ENCODE peak calls at places on chromosomes 4 and X, in seven cellular contexts. One of them, this sample, is unnamed.

GRCh38 chr4:23097251-23097650 is 404.5 kb downstream of the GBA3 start:
- DNase-seq in psoas muscle: no peak
- DNase-seq in AG04450: no peak
- DNase-seq in keratinocyte: no peak
- DNase-seq in substantia nigra: no peak
- DNase-seq in tibial nerve: no peak
- DNase-seq in neuronal stem cell: no peak
- DNase-seq in this sample: no peak

GRCh38 chr4:1855334-1856070 is 454 bp downstream of the LETM1 start:
- DNase-seq in psoas muscle: peak
- DNase-seq in AG04450: no peak
- DNase-seq in keratinocyte: no peak
- DNase-seq in substantia nigra: no peak
- DNase-seq in tibial nerve: no peak
- DNase-seq in neuronal stem cell: no peak
- DNase-seq in this sample: peak

GRCh38 chrX:9626379-9626778 is 139.3 kb downstream of the GPR143 start:
- DNase-seq in psoas muscle: no peak
- DNase-seq in AG04450: no peak
- DNase-seq in keratinocyte: no peak
- DNase-seq in substantia nigra: no peak
- DNase-seq in tibial nerve: no peak
- DNase-seq in neuronal stem cell: no peak
- DNase-seq in this sample: peak

GRCh38 chr4:151541438-151542071 is 132.6 kb downstream of the FHIP1A start:
- DNase-seq in psoas muscle: no peak
- DNase-seq in AG04450: no peak
- DNase-seq in keratinocyte: peak
- DNase-seq in substantia nigra: no peak
- DNase-seq in tibial nerve: no peak
- DNase-seq in neuronal stem cell: peak
- DNase-seq in this sample: no peak

GRCh38 chr4:128468485-128468989 is 180.9 kb upstream of the PGRMC2 start:
- DNase-seq in psoas muscle: no peak
- DNase-seq in AG04450: peak
- DNase-seq in keratinocyte: peak
- DNase-seq in substantia nigra: peak
- DNase-seq in tibial nerve: peak
- DNase-seq in neuronal stem cell: no peak
- DNase-seq in this sample: peak

GRCh38 chr4:163587867-163588266 is 93.4 kb downstream of the TMA16 start:
- DNase-seq in psoas muscle: no peak
- DNase-seq in AG04450: no peak
- DNase-seq in keratinocyte: no peak
- DNase-seq in substantia nigra: no peak
- DNase-seq in tibial nerve: no peak
- DNase-seq in neuronal stem cell: no peak
- DNase-seq in this sample: no peak

GRCh38 chr4:157776930-157777329 is 395.9 kb downstream of the GASK1B start:
- DNase-seq in psoas muscle: no peak
- DNase-seq in AG04450: no peak
- DNase-seq in keratinocyte: no peak
- DNase-seq in substantia nigra: no peak
- DNase-seq in tibial nerve: no peak
- DNase-seq in neuronal stem cell: no peak
- DNase-seq in this sample: no peak

GRCh38 chr4:94038195-94038594 is 169.5 kb upstream of the SMARCAD1 start:
- DNase-seq in psoas muscle: no peak
- DNase-seq in AG04450: no peak
- DNase-seq in keratinocyte: no peak
- DNase-seq in substantia nigra: no peak
- DNase-seq in tibial nerve: no peak
- DNase-seq in neuronal stem cell: no peak
- DNase-seq in this sample: no peak

GRCh38 chrX:6738518-6739470 is 203.9 kb upstream of the VCX3A start:
- DNase-seq in psoas muscle: no peak
- DNase-seq in AG04450: no peak
- DNase-seq in keratinocyte: no peak
- DNase-seq in substantia nigra: no peak
- DNase-seq in tibial nerve: no peak
- DNase-seq in neuronal stem cell: no peak
- DNase-seq in this sample: no peak

GRCh38 chr4:37953620-37954325 is 6.4 kb upstream of the PTTG2 start:
- DNase-seq in psoas muscle: no peak
- DNase-seq in AG04450: peak
- DNase-seq in keratinocyte: no peak
- DNase-seq in substantia nigra: no peak
- DNase-seq in tibial nerve: no peak
- DNase-seq in neuronal stem cell: no peak
- DNase-seq in this sample: no peak

GRCh38 chr4:168876106-168876505 is 133.9 kb downstream of the CBR4 start:
- DNase-seq in psoas muscle: no peak
- DNase-seq in AG04450: no peak
- DNase-seq in keratinocyte: no peak
- DNase-seq in substantia nigra: no peak
- DNase-seq in tibial nerve: peak
- DNase-seq in neuronal stem cell: no peak
- DNase-seq in this sample: no peak

GRCh38 chr4:108512615-108513505 is 107.5 kb upstream of the RPL34 start:
- DNase-seq in psoas muscle: no peak
- DNase-seq in AG04450: peak
- DNase-seq in keratinocyte: no peak
- DNase-seq in substantia nigra: peak
- DNase-seq in tibial nerve: peak
- DNase-seq in neuronal stem cell: peak
- DNase-seq in this sample: no peak

GRCh38 chr4:90727938-90728337 is 600.7 kb downstream of the CCSER1 start:
- DNase-seq in psoas muscle: no peak
- DNase-seq in AG04450: no peak
- DNase-seq in keratinocyte: peak
- DNase-seq in substantia nigra: no peak
- DNase-seq in tibial nerve: no peak
- DNase-seq in neuronal stem cell: peak
- DNase-seq in this sample: no peak

GRCh38 chrX:150958177-150958576 is 25.0 kb upstream of the HMGB3 start:
- DNase-seq in psoas muscle: no peak
- DNase-seq in AG04450: no peak
- DNase-seq in keratinocyte: no peak
- DNase-seq in substantia nigra: peak
- DNase-seq in tibial nerve: no peak
- DNase-seq in neuronal stem cell: no peak
- DNase-seq in this sample: no peak

GRCh38 chr4:54781771-54782170 is 124.0 kb downstream of the KIT start:
- DNase-seq in psoas muscle: peak
- DNase-seq in AG04450: no peak
- DNase-seq in keratinocyte: no peak
- DNase-seq in substantia nigra: no peak
- DNase-seq in tibial nerve: peak
- DNase-seq in neuronal stem cell: no peak
- DNase-seq in this sample: no peak

GRCh38 chrX:30181353-30181752 is 34.0 kb upstream of the MAGEB2 start:
- DNase-seq in psoas muscle: no peak
- DNase-seq in AG04450: no peak
- DNase-seq in keratinocyte: no peak
- DNase-seq in substantia nigra: no peak
- DNase-seq in tibial nerve: no peak
- DNase-seq in neuronal stem cell: no peak
- DNase-seq in this sample: no peak

GRCh38 chrX:119488749-119489148 is 20.5 kb downstream of the SLC25A5 start:
- DNase-seq in psoas muscle: peak
- DNase-seq in AG04450: no peak
- DNase-seq in keratinocyte: no peak
- DNase-seq in substantia nigra: peak
- DNase-seq in tibial nerve: peak
- DNase-seq in neuronal stem cell: no peak
- DNase-seq in this sample: peak

GRCh38 chr4:152921284-152921683 is 14.8 kb upstream of the FHDC1 start:
- DNase-seq in psoas muscle: no peak
- DNase-seq in AG04450: no peak
- DNase-seq in keratinocyte: no peak
- DNase-seq in substantia nigra: no peak
- DNase-seq in tibial nerve: no peak
- DNase-seq in neuronal stem cell: no peak
- DNase-seq in this sample: no peak

GRCh38 chrX:23332101-23332887 is 2.4 kb upstream of the PTCHD1 start:
- DNase-seq in psoas muscle: no peak
- DNase-seq in AG04450: no peak
- DNase-seq in keratinocyte: no peak
- DNase-seq in substantia nigra: peak
- DNase-seq in tibial nerve: no peak
- DNase-seq in neuronal stem cell: no peak
- DNase-seq in this sample: no peak

DNA sequence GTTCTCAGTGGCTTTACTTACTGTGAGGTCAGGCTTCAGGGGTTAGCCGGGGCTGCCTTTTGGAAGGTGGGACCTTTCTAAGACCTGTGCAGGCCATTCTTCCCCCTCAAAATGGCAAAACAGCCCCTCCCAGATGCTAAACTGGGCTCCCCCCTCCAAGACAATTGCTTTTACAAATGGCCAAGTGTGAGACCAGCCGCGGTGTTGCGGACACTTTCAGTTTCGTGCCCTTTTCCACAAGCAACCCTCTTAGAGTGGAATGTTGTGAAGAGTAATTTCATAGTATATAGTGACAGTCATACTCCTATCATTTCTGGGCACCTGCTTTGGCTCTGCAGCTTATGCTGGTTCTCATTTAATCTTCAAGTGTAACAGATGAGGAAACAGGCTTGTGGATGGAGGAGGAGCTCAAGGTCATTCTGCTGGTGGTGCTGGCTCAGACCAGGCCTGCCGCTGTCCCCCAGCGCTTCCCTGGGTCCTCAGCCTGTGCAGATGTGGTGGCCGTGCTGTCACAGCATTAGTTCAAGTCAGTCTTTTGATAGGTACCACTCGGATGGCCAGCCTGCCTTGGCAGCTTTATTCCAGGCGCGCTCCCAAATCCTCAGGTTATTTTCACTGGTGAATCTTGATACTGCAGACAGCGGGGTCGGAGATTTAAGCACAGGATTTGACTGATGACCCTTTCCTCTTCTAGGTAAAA is 55.0 kb upstream of the TADA2B start:
- DNase-seq in psoas muscle: no peak
- DNase-seq in AG04450: no peak
- DNase-seq in keratinocyte: no peak
- DNase-seq in substantia nigra: no peak
- DNase-seq in tibial nerve: no peak
- DNase-seq in neuronal stem cell: no peak
- DNase-seq in this sample: no peak
- H3K27ac ChIP-seq in psoas muscle: peak
- H3K27ac ChIP-seq in AG04450: peak
- H3K27ac ChIP-seq in keratinocyte: peak
- H3K27ac ChIP-seq in substantia nigra: peak
- H3K27ac ChIP-seq in tibial nerve: peak
- H3K27ac ChIP-seq in neuronal stem cell: no peak
- H3K27ac ChIP-seq in this sample: peak

GRCh38 chr4:5052424-5052702 is 1.1 kb downstream of the STK32B start:
- DNase-seq in psoas muscle: no peak
- DNase-seq in AG04450: no peak
- DNase-seq in keratinocyte: no peak
- DNase-seq in substantia nigra: no peak
- DNase-seq in tibial nerve: no peak
- DNase-seq in neuronal stem cell: no peak
- DNase-seq in this sample: no peak

GRCh38 chr4:5051692-5052423 is 578 bp downstream of the STK32B start:
- DNase-seq in psoas muscle: peak
- DNase-seq in AG04450: no peak
- DNase-seq in keratinocyte: no peak
- DNase-seq in substantia nigra: no peak
- DNase-seq in tibial nerve: no peak
- DNase-seq in neuronal stem cell: peak
- DNase-seq in this sample: no peak

GRCh38 chr4:5054532-5054931 is 3.3 kb downstream of the STK32B start:
- DNase-seq in psoas muscle: no peak
- DNase-seq in AG04450: no peak
- DNase-seq in keratinocyte: no peak
- DNase-seq in substantia nigra: no peak
- DNase-seq in tibial nerve: no peak
- DNase-seq in neuronal stem cell: no peak
- DNase-seq in this sample: no peak

GRCh38 chr4:5052726-5053425 is 1.6 kb downstream of the STK32B start:
- DNase-seq in psoas muscle: no peak
- DNase-seq in AG04450: no peak
- DNase-seq in keratinocyte: no peak
- DNase-seq in substantia nigra: no peak
- DNase-seq in tibial nerve: no peak
- DNase-seq in neuronal stem cell: no peak
- DNase-seq in this sample: no peak

DNA sequence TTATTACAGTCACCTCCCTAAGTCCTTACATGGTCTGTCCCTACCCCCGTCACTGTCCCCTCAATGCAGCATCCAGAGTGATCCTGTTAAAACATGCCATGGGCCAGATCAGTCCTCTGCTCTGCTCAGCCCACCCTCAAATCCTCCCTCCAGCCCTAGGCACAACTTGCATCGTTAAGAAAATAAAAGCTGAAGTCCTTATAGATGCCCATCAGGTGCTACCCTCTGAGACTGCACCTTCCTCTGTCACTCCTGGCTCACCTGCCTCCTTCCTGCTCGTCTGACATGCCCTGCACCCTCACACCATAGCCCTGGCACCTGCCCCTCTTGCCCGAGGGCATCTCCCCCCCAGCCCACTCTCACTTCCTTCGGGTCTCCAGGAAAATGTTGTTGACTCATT is 4.1 kb downstream of the STK32B start:
- DNase-seq in psoas muscle: no peak
- DNase-seq in AG04450: no peak
- DNase-seq in keratinocyte: no peak
- DNase-seq in substantia nigra: no peak
- DNase-seq in tibial nerve: no peak
- DNase-seq in neuronal stem cell: no peak
- DNase-seq in this sample: no peak
- H3K27ac ChIP-seq in psoas muscle: no peak
- H3K27ac ChIP-seq in AG04450: no peak
- H3K27ac ChIP-seq in keratinocyte: no peak
- H3K27ac ChIP-seq in substantia nigra: no peak
- H3K27ac ChIP-seq in tibial nerve: no peak
- H3K27ac ChIP-seq in neuronal stem cell: no peak
- H3K27ac ChIP-seq in this sample: no peak

GRCh38 chr4:40710484-40711269 is 39.1 kb upstream of the NSUN7 start:
- DNase-seq in psoas muscle: no peak
- DNase-seq in AG04450: no peak
- DNase-seq in keratinocyte: no peak
- DNase-seq in substantia nigra: no peak
- DNase-seq in tibial nerve: no peak
- DNase-seq in neuronal stem cell: no peak
- DNase-seq in this sample: no peak
- H3K27ac ChIP-seq in psoas muscle: no peak
- H3K27ac ChIP-seq in AG04450: no peak
- H3K27ac ChIP-seq in keratinocyte: no peak
- H3K27ac ChIP-seq in substantia nigra: no peak
- H3K27ac ChIP-seq in tibial nerve: no peak
- H3K27ac ChIP-seq in neuronal stem cell: no peak
- H3K27ac ChIP-seq in this sample: no peak

DNA sequence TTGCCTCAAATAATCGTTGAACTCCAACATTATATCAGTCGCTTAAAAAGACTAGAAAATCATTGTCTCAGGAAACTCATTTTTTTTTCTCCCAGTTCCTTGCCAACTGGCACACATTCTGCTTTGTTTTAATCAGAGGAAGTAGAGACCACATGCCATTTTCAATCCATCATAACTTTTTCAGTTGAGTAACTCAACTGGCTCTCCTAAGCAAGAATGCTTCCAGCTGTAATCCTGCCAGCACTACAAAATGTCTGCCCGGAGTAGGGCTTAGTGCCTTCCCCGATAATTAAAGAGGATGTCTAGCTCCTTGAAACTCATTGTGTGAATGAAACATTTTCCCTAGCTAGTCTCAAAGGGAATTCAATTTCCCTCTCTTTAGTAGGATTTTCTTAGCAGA is 33.0 kb downstream of the FREM3 start:
- DNase-seq in psoas muscle: no peak
- DNase-seq in AG04450: no peak
- DNase-seq in keratinocyte: no peak
- DNase-seq in substantia nigra: no peak
- DNase-seq in tibial nerve: peak
- DNase-seq in neuronal stem cell: no peak
- DNase-seq in this sample: peak
- H3K27ac ChIP-seq in psoas muscle: no peak
- H3K27ac ChIP-seq in AG04450: no peak
- H3K27ac ChIP-seq in keratinocyte: no peak
- H3K27ac ChIP-seq in substantia nigra: no peak
- H3K27ac ChIP-seq in tibial nerve: no peak
- H3K27ac ChIP-seq in neuronal stem cell: no peak
- H3K27ac ChIP-seq in this sample: no peak